ENCODE peak calls at places on chromosomes 2 and 18, in six cellular contexts. B is GM23338, M is choroid plexus epithelial cell, E is prostate gland, G is fibroblast of lung, F is bronchial epithelial cell. J is an unnamed sample.

GRCh38 chr18:9787126-9787525 is 79.0 kb downstream of the RAB31 start:
- DNase-seq in E (no peak), F (no peak), G (no peak), B (no peak), M (no peak), J (peak; percentile 48)

GRCh38 chr18:60146220-60146960 is 226.2 kb downstream of the MC4R start:
- DNase-seq in M (peak; percentile 34), G (no peak), F (no peak), B (no peak), E (no peak), J (no peak)

GRCh38 chr2:70475266-70475665 is 78.4 kb downstream of the TGFA start:
- DNase-seq in E (no peak), F (no peak), M (no peak), B (no peak), G (no peak), J (no peak)

GRCh38 chr18:56696966-56697365 is 45.8 kb downstream of the WDR7 start:
- DNase-seq in B (no peak), F (peak; percentile 91), E (no peak), G (peak; percentile 9), M (peak; percentile 34), J (no peak)

GRCh38 chr18:63320690-63321265 is 1.2 kb upstream of the BCL2 start:
- DNase-seq in G (peak; percentile 50), E (peak; percentile 57), F (peak; percentile 12), B (peak; percentile 67), M (peak; percentile 49), J (peak; percentile 21)

GRCh38 chr2:237867465-237867864 is 8.0 kb downstream of the RAMP1 start:
- DNase-seq in M (no peak), G (no peak), E (no peak), B (no peak), F (no peak), J (no peak)

GRCh38 chr18:63098014-63098981 is 221.3 kb downstream of the BCL2 start:
- DNase-seq in G (no peak), F (no peak), E (no peak), B (no peak), M (no peak), J (no peak)

GRCh38 chr2:39737661-39738060 is 41.4 kb downstream of the THUMPD2 start:
- DNase-seq in E (no peak), G (peak; percentile 79), F (peak; percentile 27), M (peak; percentile 90), B (peak; percentile 59), J (peak; percentile 12)

GRCh38 chr2:5144159-5144558 is 548.0 kb upstream of the SOX11 start:
- DNase-seq in B (no peak), G (no peak), F (no peak), M (no peak), E (no peak), J (no peak)

GRCh38 chr2:65661980-65662653 is 229.7 kb upstream of the SPRED2 start:
- DNase-seq in M (peak; percentile 11), G (peak; percentile 31), F (no peak), B (no peak), E (no peak), J (peak; percentile 14)

GRCh38 chr2:15763822-15764682 is 172.4 kb downstream of the DDX1 start:
- DNase-seq in E (no peak), G (no peak), M (no peak), F (no peak), B (no peak), J (no peak)

GRCh38 chr2:233312874-233313273 is 5.3 kb downstream of the SAG start:
- DNase-seq in M (no peak), B (no peak), F (no peak), G (no peak), E (no peak), J (no peak)

GRCh38 chr2:233307565-233307964 is at the start of gene SAG:
- DNase-seq in F (no peak), G (no peak), B (no peak), M (no peak), E (no peak), J (no peak)

GRCh38 chr2:233314180-233314579 is 6.6 kb downstream of the SAG start:
- DNase-seq in G (no peak), M (no peak), F (no peak), E (no peak), B (no peak), J (no peak)

DNA sequence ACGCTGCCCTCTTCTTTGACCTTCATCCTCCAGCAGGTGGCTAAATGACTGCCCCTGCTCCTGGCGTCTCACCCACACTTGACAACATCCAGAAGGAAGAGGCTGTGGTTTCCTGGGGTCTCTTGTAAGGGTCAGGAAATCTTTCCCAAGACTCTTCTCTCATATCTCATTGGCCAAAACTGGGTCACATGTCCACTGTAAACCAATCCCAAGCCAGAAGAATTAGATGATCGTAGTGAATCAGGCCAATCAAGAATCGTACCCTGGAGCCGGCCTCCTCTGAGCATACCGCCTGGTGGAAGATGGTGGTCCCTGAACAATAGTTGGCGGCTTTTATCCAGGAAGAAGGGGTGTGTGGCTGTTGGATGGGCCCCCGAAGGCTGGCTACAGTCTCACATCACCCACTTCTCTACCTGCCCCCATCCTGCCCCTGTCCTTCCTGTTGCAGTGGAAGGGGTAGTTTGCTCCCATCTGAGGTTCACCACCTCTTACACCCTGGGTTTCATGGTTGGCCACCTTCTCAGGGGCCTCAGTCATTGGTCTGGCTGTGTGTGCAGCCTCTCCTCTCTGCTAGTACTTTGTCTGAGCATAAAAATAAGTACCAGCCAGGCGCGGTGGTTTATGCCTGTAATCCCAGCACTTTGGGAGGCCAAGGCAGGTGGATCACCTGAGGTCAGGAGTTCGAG is 3.8 kb downstream of the SAG start:
- DNase-seq in M (no peak), B (no peak), E (no peak), G (no peak), F (no peak), J (no peak)
- TF ChIP-seq CTCF in M (no peak), B (no peak), E (no peak), G (no peak), F (no peak), J (no peak)

GRCh38 chr2:126638781-126639180 is 17.2 kb upstream of the GYPC start:
- DNase-seq in G (no peak), F (no peak), E (no peak), M (no peak), B (no peak), J (no peak)

GRCh38 chr2:126635281-126635680 is 20.7 kb upstream of the GYPC start:
- DNase-seq in E (no peak), F (no peak), M (peak; percentile 95), B (no peak), G (peak; percentile 41), J (peak; percentile 82)

GRCh38 chr2:126639276-126639675 is 16.7 kb upstream of the GYPC start:
- DNase-seq in B (no peak), G (no peak), F (no peak), M (no peak), E (no peak), J (no peak)

GRCh38 chr2:126637393-126637792 is 18.6 kb upstream of the GYPC start:
- DNase-seq in B (no peak), F (no peak), E (no peak), G (no peak), M (no peak), J (no peak)

GRCh38 chr2:126634273-126634861 is 21.6 kb upstream of the GYPC start:
- DNase-seq in B (peak; percentile 63), G (no peak), E (no peak), F (no peak), M (peak; percentile 54), J (peak; percentile 22)
- TF ChIP-seq CTCF in B (peak; percentile 73), G (peak; percentile 55), E (no peak), F (peak; percentile 37), M (peak; percentile 81), J (peak; percentile 48)

DNA sequence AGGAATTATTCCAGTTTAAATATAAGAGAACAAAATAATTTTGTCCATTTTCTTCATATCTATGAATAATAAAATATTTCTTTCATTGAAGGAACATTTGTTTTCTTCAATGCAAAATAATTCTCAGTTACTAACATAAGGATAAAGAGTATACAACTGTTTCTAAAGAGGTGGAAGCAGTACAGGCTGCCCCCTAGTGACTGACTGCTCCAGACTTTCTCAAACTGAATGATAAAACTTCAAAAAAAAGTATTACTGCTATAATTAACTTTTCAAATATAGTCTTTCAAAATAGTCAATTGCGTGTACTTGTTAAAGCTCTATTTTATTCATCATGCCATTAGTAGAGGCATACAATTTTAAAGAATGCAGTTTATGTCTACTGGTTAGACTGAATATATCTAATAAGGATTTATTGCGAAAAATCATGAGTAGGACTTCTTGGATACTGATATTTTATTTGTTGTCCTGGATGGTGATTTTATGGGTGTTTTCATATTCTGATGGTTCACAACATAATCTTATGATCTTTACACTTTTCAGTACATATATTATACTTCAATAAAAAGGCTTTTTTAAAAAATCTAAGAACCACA is 100.1 kb downstream of the WDPCP start:
- DNase-seq in M (peak; percentile 73), G (peak; percentile 56), B (peak; percentile 56), E (no peak), F (peak; percentile 37), J (peak; percentile 46)
- TF ChIP-seq CTCF in M (peak; percentile 86), G (peak; percentile 83), B (peak; percentile 73), E (no peak), F (peak; percentile 52), J (peak; percentile 54)

GRCh38 chr2:27117995-27118524 is 868 bp downstream of the CGREF1 start:
- DNase-seq in M (no peak), B (no peak), F (no peak), E (no peak), G (no peak), J (peak; percentile 11)
- TF ChIP-seq CTCF in M (no peak), B (no peak), F (no peak), E (no peak), G (no peak), J (no peak)

GRCh38 chr2:205721057-205721767 is 38.9 kb downstream of the NRP2 start:
- DNase-seq in E (no peak), B (peak; percentile 73), M (no peak), G (no peak), F (no peak), J (peak; percentile 24)
- TF ChIP-seq CTCF in E (no peak), B (peak; percentile 50), M (peak; percentile 60), G (peak; percentile 50), F (peak; percentile 30), J (no peak)

DNA sequence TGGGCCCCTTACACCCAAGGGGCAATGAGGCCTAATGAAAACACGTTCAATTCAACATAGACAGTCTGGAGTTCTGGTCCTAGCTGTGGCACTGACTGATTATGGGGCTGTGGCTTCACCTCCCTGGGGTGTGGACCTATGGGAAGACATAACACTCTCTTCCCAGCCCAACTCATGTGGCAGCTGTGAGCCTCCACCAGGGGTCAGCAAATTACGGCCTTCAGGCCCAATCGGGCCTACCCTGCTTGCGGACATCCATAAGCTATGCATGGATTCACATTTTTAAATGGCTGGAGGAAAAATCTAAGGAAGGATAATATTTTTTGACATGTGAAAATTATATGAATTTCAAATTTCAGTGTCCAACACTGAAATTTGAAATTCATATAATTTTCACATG is 101.3 kb downstream of the LOXHD1 start:
- DNase-seq in G (no peak), E (no peak), M (peak; percentile 2), B (peak; percentile 84), F (peak; percentile 13), J (peak; percentile 65)
- TF ChIP-seq CTCF in G (no peak), E (no peak), M (peak; percentile 29), B (peak; percentile 91), F (peak; percentile 24), J (peak; percentile 54)